ENCODE peak calls at places on chromosomes 1 and 21, in five cellular contexts. One of them, this sample, is unnamed.

GRCh38 chr1:94887603-94888171 is 39.2 kb downstream of the CNN3 start:
- DNase-seq in heart left ventricle: no peak
- DNase-seq in astrocyte of the cerebellum: no peak
- DNase-seq in AG04450: no peak
- DNase-seq in cardiac fibroblast: no peak
- DNase-seq in this sample: no peak

GRCh38 chr1:100308777-100309176 is 42.8 kb downstream of the RTCA start:
- DNase-seq in heart left ventricle: no peak
- DNase-seq in astrocyte of the cerebellum: no peak
- DNase-seq in AG04450: no peak
- DNase-seq in cardiac fibroblast: peak; percentile 84
- DNase-seq in this sample: no peak

GRCh38 chr1:158007180-158007579 is 13.7 kb downstream of the KIRREL1 start:
- DNase-seq in heart left ventricle: no peak
- DNase-seq in astrocyte of the cerebellum: no peak
- DNase-seq in AG04450: no peak
- DNase-seq in cardiac fibroblast: no peak
- DNase-seq in this sample: no peak

GRCh38 chr1:229005097-229005496 is 265.8 kb upstream of the RAB4A start:
- DNase-seq in heart left ventricle: no peak
- DNase-seq in astrocyte of the cerebellum: no peak
- DNase-seq in AG04450: no peak
- DNase-seq in cardiac fibroblast: no peak
- DNase-seq in this sample: no peak

GRCh38 chr1:232694475-232694874 is 64.5 kb upstream of the SIPA1L2 start:
- DNase-seq in heart left ventricle: no peak
- DNase-seq in astrocyte of the cerebellum: no peak
- DNase-seq in AG04450: no peak
- DNase-seq in cardiac fibroblast: no peak
- DNase-seq in this sample: no peak

GRCh38 chr1:176696109-176696508 is 233.1 kb downstream of the PAPPA2 start:
- DNase-seq in heart left ventricle: no peak
- DNase-seq in astrocyte of the cerebellum: no peak
- DNase-seq in AG04450: no peak
- DNase-seq in cardiac fibroblast: peak; percentile 24
- DNase-seq in this sample: peak; percentile 85

GRCh38 chr1:42165511-42166210 is 1.1 kb upstream of the GUCA2A start:
- DNase-seq in heart left ventricle: peak; percentile 77
- DNase-seq in astrocyte of the cerebellum: no peak
- DNase-seq in AG04450: no peak
- DNase-seq in cardiac fibroblast: peak; percentile 57
- DNase-seq in this sample: no peak

GRCh38 chr1:198846506-198847010 is 207.7 kb downstream of the PTPRC start:
- DNase-seq in heart left ventricle: no peak
- DNase-seq in astrocyte of the cerebellum: no peak
- DNase-seq in AG04450: no peak
- DNase-seq in cardiac fibroblast: peak; percentile 17
- DNase-seq in this sample: no peak

GRCh38 chr1:54884135-54884586 is 2.8 kb downstream of the DHCR24 start:
- DNase-seq in heart left ventricle: no peak
- DNase-seq in astrocyte of the cerebellum: no peak
- DNase-seq in AG04450: peak; percentile 41
- DNase-seq in cardiac fibroblast: no peak
- DNase-seq in this sample: no peak

GRCh38 chr1:27098447-27099153 is 56.3 kb downstream of the SLC9A1 start:
- DNase-seq in heart left ventricle: no peak
- DNase-seq in astrocyte of the cerebellum: no peak
- DNase-seq in AG04450: no peak
- DNase-seq in cardiac fibroblast: no peak
- DNase-seq in this sample: no peak

GRCh38 chr1:27099154-27099903 is 55.6 kb downstream of the SLC9A1 start:
- DNase-seq in heart left ventricle: peak; percentile 76
- DNase-seq in astrocyte of the cerebellum: no peak
- DNase-seq in AG04450: peak; percentile 27
- DNase-seq in cardiac fibroblast: peak; percentile 88
- DNase-seq in this sample: no peak

GRCh38 chr1:27100797-27101491 is 54.0 kb downstream of the SLC9A1 start:
- DNase-seq in heart left ventricle: no peak
- DNase-seq in astrocyte of the cerebellum: no peak
- DNase-seq in AG04450: no peak
- DNase-seq in cardiac fibroblast: no peak
- DNase-seq in this sample: no peak

GRCh38 chr1:27099904-27100796 is 54.8 kb downstream of the SLC9A1 start:
- DNase-seq in heart left ventricle: peak; percentile 63
- DNase-seq in astrocyte of the cerebellum: no peak
- DNase-seq in AG04450: no peak
- DNase-seq in cardiac fibroblast: no peak
- DNase-seq in this sample: no peak

GRCh38 chr1:27097484-27097917 is 57.4 kb downstream of the SLC9A1 start:
- DNase-seq in heart left ventricle: peak; percentile 76
- DNase-seq in astrocyte of the cerebellum: peak; percentile 49
- DNase-seq in AG04450: peak; percentile 44
- DNase-seq in cardiac fibroblast: peak; percentile 85
- DNase-seq in this sample: no peak
- TF ChIP-seq CTCF in heart left ventricle: peak; percentile 94
- TF ChIP-seq CTCF in astrocyte of the cerebellum: peak; percentile 94
- TF ChIP-seq CTCF in AG04450: peak; percentile 97
- TF ChIP-seq CTCF in cardiac fibroblast: peak; percentile 96
- TF ChIP-seq CTCF in this sample: peak; percentile 94

GRCh38 chr1:16048573-16049189 is 5.1 kb downstream of the CLCNKB start:
- DNase-seq in heart left ventricle: peak; percentile 44
- DNase-seq in astrocyte of the cerebellum: no peak
- DNase-seq in AG04450: no peak
- DNase-seq in cardiac fibroblast: no peak
- DNase-seq in this sample: no peak
- H3K4me3 ChIP-seq in heart left ventricle: peak overlapping the region; percentile 45
- H3K4me3 ChIP-seq in astrocyte of the cerebellum: peak overlapping the region; percentile 37
- H3K4me3 ChIP-seq in AG04450: peak overlapping the region; percentile 39
- H3K4me3 ChIP-seq in cardiac fibroblast: peak overlapping the region; percentile 24
- H3K4me3 ChIP-seq in this sample: peak overlapping the region; percentile 51

GRCh38 chr1:246261641-246262040 is 245.4 kb downstream of the SMYD3 start:
- DNase-seq in heart left ventricle: no peak
- DNase-seq in astrocyte of the cerebellum: no peak
- DNase-seq in AG04450: no peak
- DNase-seq in cardiac fibroblast: no peak
- DNase-seq in this sample: no peak
- TF ChIP-seq CTCF in heart left ventricle: no peak
- TF ChIP-seq CTCF in astrocyte of the cerebellum: peak; percentile 12
- TF ChIP-seq CTCF in AG04450: peak; percentile 39
- TF ChIP-seq CTCF in cardiac fibroblast: peak; percentile 24
- TF ChIP-seq CTCF in this sample: peak; percentile 35

GRCh38 chr1:8411803-8412182 is 93.9 kb downstream of the SLC45A1 start:
- DNase-seq in heart left ventricle: no peak
- DNase-seq in astrocyte of the cerebellum: no peak
- DNase-seq in AG04450: no peak
- DNase-seq in cardiac fibroblast: no peak
- DNase-seq in this sample: no peak
- H3K4me3 ChIP-seq in heart left ventricle: no peak overlapping the region
- H3K4me3 ChIP-seq in astrocyte of the cerebellum: no peak overlapping the region
- H3K4me3 ChIP-seq in AG04450: no peak overlapping the region
- H3K4me3 ChIP-seq in cardiac fibroblast: no peak overlapping the region
- H3K4me3 ChIP-seq in this sample: no peak overlapping the region

GRCh38 chr21:37079211-37079824 is 6.3 kb downstream of the TTC3 start:
- DNase-seq in heart left ventricle: no peak
- DNase-seq in astrocyte of the cerebellum: no peak
- DNase-seq in AG04450: no peak
- DNase-seq in cardiac fibroblast: no peak
- DNase-seq in this sample: no peak
- TF ChIP-seq CTCF in heart left ventricle: no peak
- TF ChIP-seq CTCF in astrocyte of the cerebellum: peak; percentile 29
- TF ChIP-seq CTCF in AG04450: no peak
- TF ChIP-seq CTCF in cardiac fibroblast: peak; percentile 34
- TF ChIP-seq CTCF in this sample: peak; percentile 44

GRCh38 chr1:184878602-184879001 is 95.7 kb downstream of the NIBAN1 start:
- DNase-seq in heart left ventricle: no peak
- DNase-seq in astrocyte of the cerebellum: no peak
- DNase-seq in AG04450: no peak
- DNase-seq in cardiac fibroblast: no peak
- DNase-seq in this sample: no peak

GRCh38 chr1:184883304-184883815 is 90.9 kb downstream of the NIBAN1 start:
- DNase-seq in heart left ventricle: no peak
- DNase-seq in astrocyte of the cerebellum: no peak
- DNase-seq in AG04450: no peak
- DNase-seq in cardiac fibroblast: no peak
- DNase-seq in this sample: no peak

GRCh38 chr1:184882649-184883303 is 91.5 kb downstream of the NIBAN1 start:
- DNase-seq in heart left ventricle: peak; percentile 44
- DNase-seq in astrocyte of the cerebellum: no peak
- DNase-seq in AG04450: no peak
- DNase-seq in cardiac fibroblast: peak; percentile 42
- DNase-seq in this sample: peak; percentile 27

GRCh38 chr1:184879876-184880275 is 94.4 kb downstream of the NIBAN1 start:
- DNase-seq in heart left ventricle: no peak
- DNase-seq in astrocyte of the cerebellum: no peak
- DNase-seq in AG04450: no peak
- DNase-seq in cardiac fibroblast: no peak
- DNase-seq in this sample: no peak

GRCh38 chr1:184881941-184882648 is 92.2 kb downstream of the NIBAN1 start:
- DNase-seq in heart left ventricle: no peak
- DNase-seq in astrocyte of the cerebellum: no peak
- DNase-seq in AG04450: no peak
- DNase-seq in cardiac fibroblast: peak; percentile 55
- DNase-seq in this sample: no peak
- H3K4me3 ChIP-seq in heart left ventricle: no peak overlapping the region
- H3K4me3 ChIP-seq in astrocyte of the cerebellum: no peak overlapping the region
- H3K4me3 ChIP-seq in AG04450: no peak overlapping the region
- H3K4me3 ChIP-seq in cardiac fibroblast: no peak overlapping the region
- H3K4me3 ChIP-seq in this sample: no peak overlapping the region

DNA sequence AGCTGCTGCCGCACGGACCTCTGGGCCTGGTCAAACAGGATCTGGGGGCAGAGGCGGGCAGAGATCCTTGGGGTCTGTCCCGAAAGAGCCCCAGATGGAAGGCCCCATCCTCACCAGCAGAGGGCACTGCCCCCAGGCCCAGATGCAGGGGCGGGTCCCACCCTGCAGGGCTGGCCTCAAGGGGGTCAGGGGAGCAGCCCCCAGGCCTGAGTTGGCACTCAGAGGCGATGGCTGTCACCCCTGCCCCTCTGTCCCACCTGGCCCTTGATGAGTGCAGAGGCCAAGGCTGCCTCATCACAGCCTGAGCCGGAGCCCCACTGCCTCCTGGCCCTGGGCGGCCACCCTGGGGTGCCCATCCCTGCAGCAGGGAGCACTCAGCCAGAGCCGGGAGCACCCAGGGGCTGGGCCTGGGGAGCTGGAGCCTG is 5.7 kb downstream of the ACAP3 start:
- DNase-seq in heart left ventricle: no peak
- DNase-seq in astrocyte of the cerebellum: no peak
- DNase-seq in AG04450: no peak
- DNase-seq in cardiac fibroblast: no peak
- DNase-seq in this sample: no peak
- TF ChIP-seq CTCF in heart left ventricle: peak; percentile 38
- TF ChIP-seq CTCF in astrocyte of the cerebellum: peak; percentile 60
- TF ChIP-seq CTCF in AG04450: peak; percentile 45
- TF ChIP-seq CTCF in cardiac fibroblast: peak; percentile 55
- TF ChIP-seq CTCF in this sample: peak; percentile 58

This sample was measured in epithelial cell of proximal tubule.